ENCODE peak calls at places on chromosome 3, in nine cellular contexts. R is osteocyte, A is AG09309, H is fibroblast of the aortic adventitia, V is A549, Y is dorsolateral prefrontal cortex, O is GM13976, K is pancreas, T is HepG2. E is an unnamed sample.

GRCh38 chr3:184568918-184569829 is 7.6 kb downstream of the EPHB3 start:
- DNase-seq in H (peak), O (no peak), R (peak), Y (peak), K (peak), A (peak), T (no peak), V (no peak), E (peak)

GRCh38 chr3:105594219-105594618 is 227.5 kb downstream of the ALCAM start:
- DNase-seq in H (peak), O (no peak), K (no peak), V (no peak), T (no peak), Y (no peak), R (no peak), A (no peak), E (no peak)

GRCh38 chr3:127809611-127810010 is 12.7 kb downstream of the MGLL start:
- DNase-seq in V (no peak), H (no peak), O (no peak), R (no peak), T (no peak), Y (peak), K (no peak), A (no peak), E (no peak)

GRCh38 chr3:169534439-169534838 is 129.1 kb downstream of the MECOM start:
- DNase-seq in Y (no peak), R (no peak), K (no peak), O (no peak), A (no peak), T (no peak), H (no peak), V (no peak), E (no peak)

GRCh38 chr3:187286467-187287059 is 5.0 kb downstream of the MASP1 start:
- DNase-seq in T (peak), O (no peak), H (peak), R (no peak), Y (no peak), K (no peak), V (no peak), A (peak), E (no peak)

GRCh38 chr3:55455915-55456314 is 31.2 kb downstream of the WNT5A start:
- DNase-seq in R (no peak), T (no peak), Y (no peak), A (no peak), O (no peak), K (no peak), H (no peak), V (no peak), E (no peak)

GRCh38 chr3:23662079-23662617 is 143.6 kb upstream of the UBE2E1 start:
- DNase-seq in T (no peak), R (no peak), O (no peak), Y (no peak), K (no peak), A (no peak), H (no peak), V (no peak), E (no peak)

GRCh38 chr3:51813539-51813938 is 34.5 kb upstream of the IQCF6 start:
- DNase-seq in H (no peak), V (no peak), T (no peak), R (no peak), O (no peak), Y (peak), K (no peak), A (no peak), E (no peak)

GRCh38 chr3:32009957-32010356 is 28.4 kb downstream of the ZNF860 start:
- DNase-seq in A (no peak), H (no peak), T (no peak), V (no peak), Y (no peak), K (no peak), O (no peak), R (no peak), E (no peak)

GRCh38 chr3:194875581-194876402 is 190.1 kb downstream of the FAM43A start:
- DNase-seq in Y (no peak), O (no peak), R (peak), A (no peak), H (no peak), V (no peak), K (no peak), T (no peak), E (no peak)

GRCh38 chr3:177567833-177568232 is 370.6 kb upstream of the TBL1XR1 start:
- DNase-seq in K (no peak), Y (no peak), R (no peak), T (no peak), O (no peak), A (no peak), V (no peak), H (no peak), E (no peak)

GRCh38 chr3:128491900-128492352 is 1.1 kb downstream of the GATA2 start:
- DNase-seq in K (no peak), T (no peak), A (no peak), Y (no peak), O (no peak), R (peak), V (no peak), H (no peak), E (peak)

GRCh38 chr3:129323651-129324294 is 45.1 kb downstream of the HMCES start:
- DNase-seq in O (peak), Y (no peak), A (no peak), V (no peak), K (no peak), R (no peak), H (no peak), T (no peak), E (no peak)

GRCh38 chr3:87167634-87168456 is 59.3 kb upstream of the CHMP2B start:
- DNase-seq in V (peak), R (no peak), T (peak), H (peak), A (peak), O (peak), K (no peak), Y (no peak), E (no peak)

GRCh38 chr3:66991478-66991877 is 6.6 kb upstream of the KBTBD8 start:
- DNase-seq in R (no peak), A (peak), V (peak), O (no peak), K (no peak), H (peak), Y (no peak), T (no peak), E (no peak)

GRCh38 chr3:56829543-56829942 is 27.8 kb upstream of the ARHGEF3 start:
- DNase-seq in R (no peak), O (no peak), H (no peak), K (no peak), V (no peak), A (no peak), Y (no peak), T (peak), E (no peak)

GRCh38 chr3:53232641-53233377 is 23.0 kb downstream of the TKT start:
- DNase-seq in O (no peak), Y (no peak), R (no peak), A (no peak), T (no peak), H (no peak), V (no peak), K (no peak), E (no peak)

GRCh38 chr3:23760871-23761373 is 44.8 kb upstream of the UBE2E1 start:
- DNase-seq in R (no peak), V (no peak), H (no peak), T (no peak), Y (no peak), O (peak), K (no peak), A (no peak), E (no peak)

GRCh38 chr3:184945886-184946625 is 134.1 kb downstream of the VPS8 start:
- DNase-seq in O (no peak), Y (no peak), K (no peak), T (no peak), A (no peak), V (no peak), R (no peak), H (no peak), E (no peak)

GRCh38 chr3:110894574-110894973 is 177.0 kb upstream of the NECTIN3 start:
- DNase-seq in R (no peak), K (no peak), H (no peak), A (no peak), O (no peak), V (no peak), Y (no peak), T (no peak), E (no peak)

GRCh38 chr3:23288286-23288685 is 85.2 kb downstream of the UBE2E2 start:
- DNase-seq in A (no peak), O (no peak), R (no peak), K (no peak), V (no peak), T (no peak), Y (no peak), H (peak), E (no peak)

DNA sequence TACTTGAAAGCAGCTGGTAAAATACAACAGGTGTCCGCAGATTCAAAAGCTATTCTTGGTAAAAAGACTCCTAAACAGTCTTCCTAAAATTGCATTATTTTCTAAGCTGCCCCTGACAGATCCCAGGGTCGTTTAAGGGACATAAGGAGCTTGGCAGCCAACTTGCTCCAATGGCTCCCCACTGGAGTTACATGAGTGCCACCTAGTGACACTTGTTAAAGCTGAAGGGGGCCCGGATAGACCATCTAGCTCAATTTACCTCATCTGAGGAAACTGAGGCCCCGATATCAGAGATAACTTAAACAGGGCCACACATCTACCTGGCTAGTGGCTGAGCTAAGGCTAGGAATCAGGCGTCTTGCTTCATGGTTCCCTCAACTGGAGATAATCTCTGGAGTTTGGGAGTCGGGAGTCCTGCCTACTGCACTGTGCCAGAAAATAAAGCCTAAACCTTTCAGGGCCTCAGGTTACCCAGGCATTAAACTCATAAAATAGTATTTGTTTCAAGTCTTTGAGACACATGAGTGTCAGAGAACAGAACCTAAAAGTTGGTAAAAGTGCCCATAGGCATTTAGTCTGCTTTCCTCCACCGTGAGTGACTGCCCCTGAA is 6.5 kb upstream of the TBC1D23 start:
- DNase-seq in T (peak), V (peak), O (peak), Y (peak), H (peak), A (no peak), R (no peak), K (peak), E (peak)
- TF ChIP-seq CTCF in T (peak), V (peak), O (peak), Y (peak), H (peak), A (peak), R (peak), K (no peak), E (peak)

DNA sequence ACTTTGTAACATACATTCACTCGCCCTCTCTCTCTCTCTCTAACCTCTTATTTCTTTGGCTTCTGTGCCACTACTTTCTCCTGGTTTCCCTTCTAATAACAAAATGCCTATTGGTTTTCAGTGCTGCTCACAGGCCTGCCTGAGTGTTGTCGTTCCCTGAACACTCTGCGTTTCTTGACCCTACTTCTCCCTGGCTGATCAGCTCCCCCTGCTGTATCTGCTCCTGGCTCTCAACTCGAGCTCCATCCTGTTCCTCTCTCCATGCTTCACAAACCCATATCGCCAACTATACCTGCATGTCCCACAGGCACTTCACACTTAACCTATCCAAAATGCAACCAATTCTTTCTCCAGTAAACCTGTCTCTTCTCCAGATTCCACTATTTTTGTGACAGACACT is 111.4 kb downstream of the OPA1 start:
- DNase-seq in H (no peak), O (no peak), V (no peak), A (no peak), Y (no peak), K (no peak), T (no peak), R (no peak), E (no peak)
- TF ChIP-seq CTCF in H (no peak), O (no peak), V (no peak), A (no peak), Y (no peak), K (no peak), T (peak), R (no peak), E (no peak)

DNA sequence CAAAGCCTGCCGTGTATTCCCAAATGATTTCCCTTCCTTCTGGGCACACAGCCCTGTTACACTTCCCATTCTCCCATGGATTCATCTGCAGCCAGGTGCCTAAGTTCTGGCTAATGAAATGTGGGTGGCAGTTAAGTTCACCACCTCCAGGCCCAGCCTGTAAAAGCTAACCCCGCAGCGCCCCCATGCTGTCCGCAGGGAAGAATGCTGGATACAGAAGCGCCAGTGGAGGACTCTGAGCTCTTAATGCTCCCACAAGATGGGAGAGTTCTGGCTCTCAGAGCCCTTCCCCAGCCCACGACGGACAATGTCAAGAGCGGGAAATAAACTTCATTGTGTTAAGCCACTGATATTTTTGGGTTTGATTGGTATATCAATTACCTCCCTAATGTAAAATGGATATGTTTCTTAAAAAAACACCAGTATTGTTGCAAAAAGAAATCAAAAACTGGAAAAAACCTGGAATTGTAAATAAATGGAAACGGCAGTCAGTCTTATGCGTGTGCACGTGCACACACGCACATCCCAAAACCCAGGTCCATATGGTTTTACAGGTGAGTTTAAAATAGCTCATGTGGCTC is 37.7 kb upstream of the FGD5 start:
- DNase-seq in V (peak), A (no peak), K (peak), T (peak), R (no peak), O (peak), H (peak), Y (no peak), E (no peak)
- TF ChIP-seq CTCF in V (peak), A (peak), K (no peak), T (peak), R (peak), O (peak), H (peak), Y (no peak), E (no peak)

DNA sequence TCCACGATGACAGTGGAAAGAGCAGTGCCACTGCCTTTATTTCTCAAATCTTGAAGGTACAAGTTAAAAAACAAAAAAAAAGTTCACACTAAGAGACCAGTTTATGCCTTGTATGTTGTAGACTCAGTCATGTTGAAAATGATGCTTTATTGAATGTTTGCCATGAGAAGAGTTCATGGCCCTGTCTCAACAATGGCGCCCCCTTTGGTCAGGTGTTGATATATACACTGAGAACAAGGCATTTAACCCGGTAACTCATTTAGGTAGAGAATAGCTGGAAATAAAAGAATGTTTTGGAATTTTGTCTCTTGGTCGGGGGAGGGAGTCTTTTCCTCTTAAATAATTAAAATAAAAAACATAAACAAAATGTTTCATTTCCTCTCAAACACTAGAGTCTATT is 145.6 kb upstream of the SLC2A2 start:
- DNase-seq in V (no peak), O (no peak), Y (no peak), H (no peak), T (no peak), A (no peak), K (no peak), R (no peak), E (no peak)
- TF ChIP-seq CTCF in V (peak), O (no peak), Y (peak), H (peak), T (peak), A (peak), K (no peak), R (peak), E (peak)

GRCh38 chr3:44529927-44530326 is 25.1 kb upstream of the ZKSCAN7 start:
- DNase-seq in Y (no peak), K (no peak), T (no peak), V (no peak), O (peak), H (peak), A (no peak), R (no peak), E (no peak)
- TF ChIP-seq CTCF in Y (no peak), K (no peak), T (peak), V (no peak), O (peak), H (peak), A (peak), R (peak), E (no peak)

DNA sequence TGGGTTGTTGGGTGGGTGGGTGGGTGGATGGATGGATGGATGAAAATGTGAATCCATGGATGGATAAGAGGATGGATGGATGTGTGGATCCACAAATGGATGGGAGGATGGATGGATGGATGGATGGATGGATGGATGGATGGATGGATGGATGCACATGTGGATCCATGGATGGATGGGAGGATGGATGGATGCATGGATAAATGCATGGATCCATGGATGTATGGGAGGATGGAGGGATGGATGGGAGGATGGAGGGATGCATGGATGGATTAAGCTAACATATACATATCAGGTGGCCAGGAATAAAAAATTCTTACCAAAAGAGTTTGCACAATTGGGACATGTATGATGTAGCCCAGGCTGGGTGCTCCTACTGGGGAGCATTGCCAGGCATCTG is 195.3 kb downstream of the FEZF2 start:
- DNase-seq in H (no peak), T (no peak), Y (no peak), K (no peak), A (no peak), R (no peak), O (no peak), V (no peak), E (no peak)
- TF ChIP-seq CTCF in H (no peak), T (no peak), Y (no peak), K (no peak), A (no peak), R (no peak), O (no peak), V (no peak), E (no peak)

GRCh38 chr3:101676765-101677435 is at the start of gene ZBTB11:
- DNase-seq in K (peak), Y (peak), H (peak), A (peak), O (peak), T (peak), V (peak), R (peak), E (peak)
- TF ChIP-seq CTCF in K (no peak), Y (peak), H (peak), A (peak), O (no peak), T (peak), V (peak), R (peak), E (no peak)

DNA sequence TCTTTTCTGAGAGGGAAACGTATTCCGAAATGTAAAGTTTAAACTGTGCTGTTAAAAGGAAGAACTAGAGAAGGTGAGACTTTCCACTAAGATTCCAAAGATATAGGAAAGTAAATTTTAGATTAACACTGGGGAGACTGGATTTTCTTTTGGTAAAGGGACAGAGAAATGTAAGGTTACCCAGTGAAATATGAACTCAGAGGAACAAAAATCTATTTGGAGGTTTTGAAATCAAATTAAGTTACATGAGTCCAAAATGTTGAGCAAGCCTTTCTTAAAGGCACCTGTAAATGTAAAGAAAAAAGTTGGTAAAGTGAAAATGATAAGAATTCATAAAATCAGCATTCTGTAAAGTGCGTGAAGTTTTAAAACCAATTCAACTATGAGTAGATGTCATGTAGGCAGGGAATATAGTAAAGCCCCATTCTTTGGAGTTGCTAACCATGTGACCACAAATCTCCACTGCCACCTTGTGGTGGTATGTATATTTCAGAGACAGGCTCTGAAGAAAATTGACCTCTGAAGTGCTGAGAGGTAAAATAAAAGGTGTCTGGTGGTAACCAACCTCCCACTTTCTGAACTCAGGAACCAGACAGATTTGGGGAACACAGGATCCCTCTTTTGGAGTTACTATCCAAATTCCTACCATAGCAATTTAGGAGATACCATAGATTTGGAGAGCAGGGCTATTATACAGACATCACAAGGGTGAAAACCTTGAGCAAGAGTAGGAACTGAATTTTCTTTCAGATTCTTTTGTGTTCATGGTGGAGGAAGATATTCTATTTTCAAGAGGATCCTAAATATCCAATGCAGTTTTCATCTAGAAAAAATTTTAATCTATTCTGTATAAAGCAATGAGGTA is 215.3 kb downstream of the ROBO2 start:
- DNase-seq in H (peak), O (peak), V (peak), Y (peak), R (no peak), A (peak), T (peak), K (peak), E (no peak)
- TF ChIP-seq CTCF in H (peak), O (peak), V (peak), Y (peak), R (peak), A (peak), T (peak), K (no peak), E (peak)

GRCh38 chr3:42569743-42570142 is 12.0 kb downstream of the SEC22C start:
- DNase-seq in T (no peak), R (peak), K (no peak), H (no peak), A (no peak), O (no peak), V (no peak), Y (peak), E (no peak)

GRCh38 chr3:42575137-42575741 is 6.5 kb downstream of the SEC22C start:
- DNase-seq in V (no peak), O (no peak), Y (no peak), A (no peak), K (no peak), H (no peak), R (no peak), T (no peak), E (no peak)

GRCh38 chr3:42578054-42578453 is 3.7 kb downstream of the SEC22C start:
- DNase-seq in A (no peak), O (no peak), R (no peak), H (no peak), V (no peak), K (no peak), Y (no peak), T (no peak), E (no peak)

DNA sequence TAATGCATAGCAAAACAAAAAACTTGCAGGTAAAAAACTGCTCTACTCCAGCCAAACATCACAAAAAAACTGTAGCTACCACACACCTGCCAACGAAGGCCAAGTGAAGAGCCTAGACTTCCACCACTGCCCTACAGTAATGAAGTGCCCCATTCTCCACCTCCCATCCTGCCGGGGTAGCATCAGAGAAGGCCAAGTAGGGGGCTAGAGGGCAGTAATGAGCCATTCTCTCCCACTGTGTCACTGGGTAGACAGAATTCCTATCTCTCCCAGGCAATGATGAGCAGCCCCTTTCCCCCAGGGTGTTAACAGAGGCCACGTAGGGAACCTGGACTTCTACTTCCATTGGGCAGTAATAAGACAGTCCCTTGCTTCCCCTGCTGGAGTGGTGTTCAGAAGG is 9.5 kb downstream of the SEC22C start:
- DNase-seq in K (no peak), O (peak), H (peak), Y (no peak), A (no peak), T (peak), V (peak), R (no peak), E (no peak)
- TF ChIP-seq CTCF in K (no peak), O (peak), H (peak), Y (peak), A (peak), T (peak), V (peak), R (peak), E (no peak)

E was measured in mesothelial cell of epicardium.